ENCODE peak calls at places on chromosomes 4 and X, in eight cellular contexts. One of them, this sample, is unnamed.

GRCh38 chrX:14932136-14932535 is 58.9 kb downstream of the MOSPD2 start:
- DNase-seq in transverse colon: no peak
- DNase-seq in IMR-90: no peak
- DNase-seq in Karpas-422: no peak
- DNase-seq in MM.1S: no peak
- DNase-seq in left lung: no peak
- DNase-seq in stomach: no peak
- DNase-seq in aorta: no peak
- DNase-seq in this sample: no peak

GRCh38 chr4:73828945-73829344 is 7.5 kb upstream of the CXCL6 start:
- DNase-seq in aorta: no peak
- DNase-seq in stomach: no peak
- DNase-seq in transverse colon: no peak
- DNase-seq in MM.1S: no peak
- DNase-seq in Karpas-422: no peak
- DNase-seq in left lung: no peak
- DNase-seq in IMR-90: peak; percentile 53
- DNase-seq in this sample: no peak

GRCh38 chrX:72011734-72012133 is 101.1 kb downstream of the NHSL2 start:
- DNase-seq in Karpas-422: no peak
- DNase-seq in transverse colon: no peak
- DNase-seq in left lung: no peak
- DNase-seq in IMR-90: no peak
- DNase-seq in aorta: no peak
- DNase-seq in MM.1S: no peak
- DNase-seq in stomach: no peak
- DNase-seq in this sample: no peak

GRCh38 chr4:3344104-3344503 is 51.3 kb downstream of the RGS12 start:
- DNase-seq in aorta: no peak
- DNase-seq in left lung: no peak
- DNase-seq in transverse colon: no peak
- DNase-seq in Karpas-422: no peak
- DNase-seq in stomach: no peak
- DNase-seq in IMR-90: no peak
- DNase-seq in MM.1S: no peak
- DNase-seq in this sample: peak; percentile 4

GRCh38 chrX:20056704-20057103 is 60.0 kb downstream of the MAP7D2 start:
- DNase-seq in stomach: no peak
- DNase-seq in aorta: no peak
- DNase-seq in transverse colon: no peak
- DNase-seq in Karpas-422: peak; percentile 51
- DNase-seq in MM.1S: no peak
- DNase-seq in left lung: no peak
- DNase-seq in IMR-90: peak; percentile 41
- DNase-seq in this sample: no peak

GRCh38 chr4:188008377-188008776 is 12.8 kb downstream of the ZFP42 start:
- DNase-seq in Karpas-422: no peak
- DNase-seq in aorta: no peak
- DNase-seq in stomach: no peak
- DNase-seq in transverse colon: no peak
- DNase-seq in left lung: no peak
- DNase-seq in MM.1S: no peak
- DNase-seq in IMR-90: peak; percentile 95
- DNase-seq in this sample: no peak

GRCh38 chrX:26783512-26784225 is 567.7 kb downstream of the MAGEB5 start:
- DNase-seq in aorta: no peak
- DNase-seq in left lung: no peak
- DNase-seq in transverse colon: no peak
- DNase-seq in MM.1S: peak; percentile 62
- DNase-seq in IMR-90: peak; percentile 11
- DNase-seq in Karpas-422: peak; percentile 92
- DNase-seq in stomach: peak; percentile 36
- DNase-seq in this sample: peak; percentile 27

GRCh38 chr4:76691767-76692689 is 205.9 kb downstream of the SOWAHB start:
- DNase-seq in transverse colon: peak; percentile 37
- DNase-seq in left lung: no peak
- DNase-seq in MM.1S: peak; percentile 54
- DNase-seq in stomach: no peak
- DNase-seq in aorta: no peak
- DNase-seq in Karpas-422: no peak
- DNase-seq in IMR-90: no peak
- DNase-seq in this sample: no peak

GRCh38 chr4:125085-125820 is 952 bp downstream of the ZNF718 start:
- DNase-seq in left lung: peak; percentile 52
- DNase-seq in Karpas-422: no peak
- DNase-seq in MM.1S: no peak
- DNase-seq in stomach: peak; percentile 47
- DNase-seq in IMR-90: peak; percentile 17
- DNase-seq in aorta: peak; percentile 58
- DNase-seq in transverse colon: peak; percentile 53
- DNase-seq in this sample: peak; percentile 43

GRCh38 chr4:81314897-81315470 is 100.0 kb upstream of the PRKG2 start:
- DNase-seq in left lung: no peak
- DNase-seq in transverse colon: no peak
- DNase-seq in MM.1S: no peak
- DNase-seq in Karpas-422: no peak
- DNase-seq in aorta: no peak
- DNase-seq in IMR-90: peak; percentile 80
- DNase-seq in stomach: no peak
- DNase-seq in this sample: no peak

DNA sequence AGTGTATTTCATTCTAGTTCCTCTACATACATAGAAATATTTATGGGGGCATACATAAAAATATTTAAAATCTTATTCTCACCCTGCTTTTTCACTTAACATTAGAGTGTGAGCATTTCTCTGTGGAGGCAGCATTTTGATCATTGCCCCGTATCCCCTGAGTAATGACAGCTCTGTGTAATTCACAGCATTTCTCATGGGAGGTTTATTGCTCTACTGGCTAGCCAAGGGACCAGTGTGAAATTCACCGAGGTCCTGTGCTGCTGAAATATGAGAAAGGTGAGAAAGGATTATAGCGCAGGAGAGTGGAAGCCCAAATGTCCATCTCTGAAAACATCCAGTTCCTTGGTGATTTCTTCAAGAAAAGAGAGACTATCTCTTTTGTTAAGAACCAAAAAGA is 22.9 kb downstream of the PDGFC start:
- DNase-seq in stomach: no peak
- DNase-seq in MM.1S: no peak
- DNase-seq in Karpas-422: no peak
- DNase-seq in left lung: no peak
- DNase-seq in IMR-90: no peak
- DNase-seq in transverse colon: no peak
- DNase-seq in aorta: no peak
- DNase-seq in this sample: no peak
- H3K4me1 ChIP-seq in stomach: peaks cover 98% of the 10 kb centered on the region
- H3K4me1 ChIP-seq in MM.1S: no peaks in the 10 kb centered on the region
- H3K4me1 ChIP-seq in Karpas-422: no peaks in the 10 kb centered on the region
- H3K4me1 ChIP-seq in left lung: peaks cover 33% of the 10 kb centered on the region
- H3K4me1 ChIP-seq in IMR-90: peaks cover 21% of the 10 kb centered on the region
- H3K4me1 ChIP-seq in transverse colon: peaks cover 41% of the 10 kb centered on the region
- H3K4me1 ChIP-seq in aorta: peaks cover 19% of the 10 kb centered on the region
- H3K4me1 ChIP-seq in this sample: peaks cover 76% of the 10 kb centered on the region

GRCh38 chr4:143289370-143289769 is 47.3 kb upstream of the GAB1 start:
- DNase-seq in left lung: no peak
- DNase-seq in stomach: no peak
- DNase-seq in aorta: no peak
- DNase-seq in transverse colon: no peak
- DNase-seq in IMR-90: no peak
- DNase-seq in Karpas-422: no peak
- DNase-seq in MM.1S: no peak
- DNase-seq in this sample: no peak
- H3K4me1 ChIP-seq in left lung: no peaks in the 10 kb centered on the region
- H3K4me1 ChIP-seq in stomach: peaks cover 50% of the 10 kb centered on the region
- H3K4me1 ChIP-seq in aorta: no peaks in the 10 kb centered on the region
- H3K4me1 ChIP-seq in transverse colon: peaks cover 14% of the 10 kb centered on the region
- H3K4me1 ChIP-seq in IMR-90: peaks cover 8% of the 10 kb centered on the region
- H3K4me1 ChIP-seq in Karpas-422: no peaks in the 10 kb centered on the region
- H3K4me1 ChIP-seq in MM.1S: peaks cover 8% of the 10 kb centered on the region
- H3K4me1 ChIP-seq in this sample: no peaks in the 10 kb centered on the region

GRCh38 chrX:10050481-10050880 is 83.3 kb downstream of the CLDN34 start:
- DNase-seq in left lung: no peak
- DNase-seq in IMR-90: peak; percentile 8
- DNase-seq in MM.1S: no peak
- DNase-seq in stomach: peak; percentile 33
- DNase-seq in aorta: no peak
- DNase-seq in transverse colon: no peak
- DNase-seq in Karpas-422: no peak
- DNase-seq in this sample: no peak
- H3K4me1 ChIP-seq in left lung: peaks cover 10% of the 10 kb centered on the region
- H3K4me1 ChIP-seq in IMR-90: peaks cover 8% of the 10 kb centered on the region
- H3K4me1 ChIP-seq in MM.1S: no peaks in the 10 kb centered on the region
- H3K4me1 ChIP-seq in stomach: peaks cover 66% of the 10 kb centered on the region
- H3K4me1 ChIP-seq in aorta: no peaks in the 10 kb centered on the region
- H3K4me1 ChIP-seq in transverse colon: peaks cover 4% of the 10 kb centered on the region
- H3K4me1 ChIP-seq in Karpas-422: no peaks in the 10 kb centered on the region
- H3K4me1 ChIP-seq in this sample: no peaks in the 10 kb centered on the region

GRCh38 chr4:133149364-133149695 is 236 bp downstream of the PCDH10 start:
- DNase-seq in IMR-90: no peak
- DNase-seq in Karpas-422: no peak
- DNase-seq in MM.1S: no peak
- DNase-seq in stomach: no peak
- DNase-seq in aorta: no peak
- DNase-seq in left lung: no peak
- DNase-seq in transverse colon: no peak
- DNase-seq in this sample: no peak

GRCh38 chr4:133151681-133152329 is 2.7 kb downstream of the PCDH10 start:
- DNase-seq in aorta: peak; percentile 45
- DNase-seq in stomach: no peak
- DNase-seq in transverse colon: no peak
- DNase-seq in left lung: no peak
- DNase-seq in Karpas-422: no peak
- DNase-seq in IMR-90: no peak
- DNase-seq in MM.1S: no peak
- DNase-seq in this sample: peak; percentile 65

GRCh38 chr4:133149932-133150642 is 993 bp downstream of the PCDH10 start:
- DNase-seq in IMR-90: no peak
- DNase-seq in Karpas-422: no peak
- DNase-seq in left lung: no peak
- DNase-seq in aorta: no peak
- DNase-seq in transverse colon: no peak
- DNase-seq in MM.1S: no peak
- DNase-seq in stomach: no peak
- DNase-seq in this sample: no peak

GRCh38 chr4:133151301-133151680 is 2.2 kb downstream of the PCDH10 start:
- DNase-seq in stomach: no peak
- DNase-seq in Karpas-422: no peak
- DNase-seq in transverse colon: no peak
- DNase-seq in IMR-90: no peak
- DNase-seq in left lung: no peak
- DNase-seq in MM.1S: no peak
- DNase-seq in aorta: no peak
- DNase-seq in this sample: no peak

GRCh38 chr4:133150643-133151300 is 1.7 kb downstream of the PCDH10 start:
- DNase-seq in aorta: peak; percentile 50
- DNase-seq in Karpas-422: no peak
- DNase-seq in transverse colon: no peak
- DNase-seq in MM.1S: no peak
- DNase-seq in stomach: no peak
- DNase-seq in IMR-90: no peak
- DNase-seq in left lung: no peak
- DNase-seq in this sample: peak; percentile 59
- H3K4me1 ChIP-seq in aorta: no peaks in the 10 kb centered on the region
- H3K4me1 ChIP-seq in Karpas-422: no peaks in the 10 kb centered on the region
- H3K4me1 ChIP-seq in transverse colon: peaks cover 59% of the 10 kb centered on the region
- H3K4me1 ChIP-seq in MM.1S: no peaks in the 10 kb centered on the region
- H3K4me1 ChIP-seq in stomach: peaks cover 78% of the 10 kb centered on the region
- H3K4me1 ChIP-seq in IMR-90: peaks cover 2% of the 10 kb centered on the region
- H3K4me1 ChIP-seq in left lung: peaks cover 64% of the 10 kb centered on the region
- H3K4me1 ChIP-seq in this sample: peaks cover 19% of the 10 kb centered on the region

GRCh38 chr4:8280876-8281440 is 11.4 kb downstream of the HTRA3 start:
- DNase-seq in aorta: no peak
- DNase-seq in IMR-90: no peak
- DNase-seq in left lung: no peak
- DNase-seq in MM.1S: no peak
- DNase-seq in stomach: no peak
- DNase-seq in transverse colon: no peak
- DNase-seq in Karpas-422: no peak
- DNase-seq in this sample: no peak
- H3K4me1 ChIP-seq in aorta: no peaks in the 10 kb centered on the region
- H3K4me1 ChIP-seq in IMR-90: peaks cover 28% of the 10 kb centered on the region
- H3K4me1 ChIP-seq in left lung: peaks cover 40% of the 10 kb centered on the region
- H3K4me1 ChIP-seq in MM.1S: no peaks in the 10 kb centered on the region
- H3K4me1 ChIP-seq in stomach: peaks cover 41% of the 10 kb centered on the region
- H3K4me1 ChIP-seq in transverse colon: peaks cover 16% of the 10 kb centered on the region
- H3K4me1 ChIP-seq in Karpas-422: no peaks in the 10 kb centered on the region
- H3K4me1 ChIP-seq in this sample: no peaks in the 10 kb centered on the region

GRCh38 chr4:83110222-83110945 is 4.1 kb downstream of the PLAC8 start:
- DNase-seq in MM.1S: peak; percentile 93
- DNase-seq in Karpas-422: peak; percentile 88
- DNase-seq in aorta: peak; percentile 88
- DNase-seq in IMR-90: peak; percentile 64
- DNase-seq in stomach: peak; percentile 94
- DNase-seq in left lung: peak; percentile 89
- DNase-seq in transverse colon: peak; percentile 94
- DNase-seq in this sample: peak; percentile 88

GRCh38 chr4:83113429-83113786 is 1.1 kb downstream of the PLAC8 start:
- DNase-seq in aorta: no peak
- DNase-seq in MM.1S: no peak
- DNase-seq in left lung: no peak
- DNase-seq in IMR-90: no peak
- DNase-seq in Karpas-422: no peak
- DNase-seq in transverse colon: no peak
- DNase-seq in stomach: no peak
- DNase-seq in this sample: no peak

GRCh38 chr4:83110970-83111369 is 3.6 kb downstream of the PLAC8 start:
- DNase-seq in aorta: no peak
- DNase-seq in IMR-90: no peak
- DNase-seq in transverse colon: no peak
- DNase-seq in MM.1S: no peak
- DNase-seq in stomach: no peak
- DNase-seq in left lung: no peak
- DNase-seq in Karpas-422: no peak
- DNase-seq in this sample: no peak

GRCh38 chr4:83112678-83113428 is 1.7 kb downstream of the PLAC8 start:
- DNase-seq in stomach: no peak
- DNase-seq in transverse colon: peak; percentile 26
- DNase-seq in Karpas-422: no peak
- DNase-seq in IMR-90: peak; percentile 12
- DNase-seq in aorta: no peak
- DNase-seq in left lung: no peak
- DNase-seq in MM.1S: peak; percentile 17
- DNase-seq in this sample: no peak

DNA sequence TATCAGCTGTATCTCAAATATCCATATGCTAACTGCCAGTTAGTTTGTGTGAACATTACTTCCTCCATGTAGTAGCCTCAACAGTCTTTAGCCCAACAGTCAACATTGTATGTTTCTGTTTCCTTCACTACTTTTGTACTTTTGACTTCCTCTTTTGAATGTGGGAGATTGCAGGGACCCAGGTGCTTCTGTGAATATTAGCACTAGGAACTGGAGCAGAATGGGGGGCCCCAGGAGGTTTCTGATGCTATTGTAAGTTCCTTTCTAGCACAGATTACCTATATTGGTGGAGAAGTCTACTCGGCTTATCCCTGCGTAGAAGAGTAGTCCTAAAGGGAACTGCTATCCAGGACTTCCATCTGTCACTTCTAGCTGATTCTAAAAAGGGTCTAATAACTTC is 2.3 kb downstream of the PLAC8 start:
- DNase-seq in stomach: no peak
- DNase-seq in MM.1S: peak; percentile 28
- DNase-seq in Karpas-422: peak; percentile 44
- DNase-seq in aorta: no peak
- DNase-seq in IMR-90: no peak
- DNase-seq in left lung: no peak
- DNase-seq in transverse colon: peak; percentile 21
- DNase-seq in this sample: no peak
- H3K4me1 ChIP-seq in stomach: peaks cover 22% of the 10 kb centered on the region
- H3K4me1 ChIP-seq in MM.1S: peaks cover 33% of the 10 kb centered on the region
- H3K4me1 ChIP-seq in Karpas-422: peaks cover 10% of the 10 kb centered on the region
- H3K4me1 ChIP-seq in aorta: no peaks in the 10 kb centered on the region
- H3K4me1 ChIP-seq in IMR-90: peaks cover 1% of the 10 kb centered on the region
- H3K4me1 ChIP-seq in left lung: peaks cover 57% of the 10 kb centered on the region
- H3K4me1 ChIP-seq in transverse colon: peaks cover 42% of the 10 kb centered on the region
- H3K4me1 ChIP-seq in this sample: no peaks in the 10 kb centered on the region

This sample was measured in pancreas.